ENCODE peak calls at places on chromosomes 13 and 19, in nine cellular contexts. Y is NCI-H1417, W is transverse colon, T is SK-N-SH, N is cardiac fibroblast, M is HAP-1, L is T1000, E is colonic mucosa, I is substantia nigra. Q is an unnamed sample.

GRCh38 chr19:5016268-5016667 is 47.4 kb downstream of the KDM4B start:
- DNase-seq in N (no peak), M (no peak), E (no peak), T (no peak), L (no peak), I (no peak), Y (no peak), W (no peak), Q (no peak)

GRCh38 chr13:102626928-102627327 is 30.1 kb downstream of the TPP2 start:
- DNase-seq in L (no peak), N (no peak), W (no peak), M (no peak), I (no peak), E (no peak), T (no peak), Y (no peak), Q (no peak)

GRCh38 chr13:27339299-27339698 is 68.7 kb downstream of the RASL11A start:
- DNase-seq in M (peak; percentile 78), L (no peak), I (no peak), Y (no peak), W (peak; percentile 44), E (peak; percentile 38), N (peak; percentile 52), T (peak; percentile 61), Q (peak; percentile 68)

GRCh38 chr13:54628383-54628782 is 1599.8 kb downstream of the OLFM4 start:
- DNase-seq in Y (no peak), L (no peak), M (no peak), I (no peak), N (no peak), T (no peak), W (no peak), E (no peak), Q (no peak)

GRCh38 chr19:23382955-23383354 is 12.3 kb downstream of the ZNF91 start:
- DNase-seq in T (no peak), N (no peak), M (no peak), L (no peak), W (no peak), I (no peak), E (no peak), Y (no peak), Q (no peak)

GRCh38 chr13:28750187-28751045 is 31.6 kb upstream of the SLC46A3 start:
- DNase-seq in T (no peak), N (peak; percentile 26), M (no peak), E (no peak), L (no peak), I (no peak), W (no peak), Y (no peak), Q (no peak)

GRCh38 chr13:20411638-20412342 is 113.9 kb downstream of the CRYL1 start:
- DNase-seq in L (no peak), M (no peak), T (no peak), E (no peak), I (no peak), W (no peak), Y (no peak), N (no peak), Q (no peak)

GRCh38 chr19:13165091-13165997 is 15.1 kb downstream of the IER2 start:
- DNase-seq in I (no peak), T (no peak), E (no peak), L (peak; percentile 34), N (peak; percentile 51), W (no peak), Y (no peak), M (peak; percentile 29), Q (no peak)

GRCh38 chr13:99959127-99959529 is 12.4 kb downstream of the ZIC5 start:
- DNase-seq in N (no peak), M (no peak), I (no peak), L (no peak), W (no peak), E (no peak), T (no peak), Y (no peak), Q (peak; percentile 35)

Q was measured in NCI-H526.